ENCODE peak calls at places on chromosomes 13 and 19, in six cellular contexts. A is nephron progenitor cell, C is tibial artery, S is pancreas, W is cardiac muscle cell, T is tibial nerve. P is an unnamed sample.

GRCh38 chr13:84433024-84433423 is 550.8 kb upstream of the SLITRK1 start:
- DNase-seq in A (no peak), C (no peak), S (no peak), W (peak), T (no peak), P (no peak)

GRCh38 chr13:43805071-43805468 is 18.3 kb upstream of the ENOX1 start:
- DNase-seq in A (no peak), C (no peak), S (no peak), W (peak), T (no peak), P (no peak)

GRCh38 chr13:29877456-29878096 is 27.2 kb upstream of the UBL3 start:
- DNase-seq in A (no peak), C (no peak), S (no peak), W (peak), T (no peak), P (no peak)

GRCh38 chr19:23160766-23161165 is 43.9 kb downstream of the ZNF730 start:
- DNase-seq in A (no peak), C (no peak), S (no peak), W (no peak), T (no peak), P (no peak)

GRCh38 chr13:108987488-108987887 is 358.1 kb downstream of the MYO16 start:
- DNase-seq in A (no peak), C (no peak), S (no peak), W (peak), T (no peak), P (no peak)

GRCh38 chr19:49456351-49456750 is 3.3 kb downstream of the ALDH16A1 start:
- DNase-seq in A (no peak), C (no peak), S (no peak), W (peak), T (no peak), P (no peak)

GRCh38 chr13:110562696-110563462 is 1.4 kb upstream of the RAB20 start:
- DNase-seq in A (no peak), C (no peak), S (peak), W (no peak), T (no peak), P (no peak)

GRCh38 chr13:39676315-39676876 is 20.9 kb downstream of the COG6 start:
- DNase-seq in A (no peak), C (no peak), S (no peak), W (peak), T (no peak), P (no peak)

GRCh38 chr19:48569814-48570213 is 17.8 kb downstream of the SULT2B1 start:
- DNase-seq in A (no peak), C (peak), S (no peak), W (peak), T (no peak), P (no peak)

GRCh38 chr13:29937836-29938235 is 87.4 kb upstream of the UBL3 start:
- DNase-seq in A (no peak), C (no peak), S (no peak), W (no peak), T (no peak), P (no peak)

GRCh38 chr19:3826163-3826562 is 40.0 kb upstream of the MATK start:
- DNase-seq in A (no peak), C (no peak), S (no peak), W (no peak), T (no peak), P (no peak)

GRCh38 chr19:40443930-40444180 is 280 bp downstream of the SERTAD3 start:
- DNase-seq in A (no peak), C (no peak), S (no peak), W (no peak), T (no peak), P (no peak)

GRCh38 chr19:50492303-50493052 is 15.8 kb upstream of the GARIN5A start:
- DNase-seq in A (no peak), C (no peak), S (no peak), W (no peak), T (no peak), P (peak)

GRCh38 chr19:53864308-53864836 is 3.3 kb upstream of the MYADM start:
- DNase-seq in A (no peak), C (no peak), S (peak), W (no peak), T (no peak), P (no peak)

GRCh38 chr19:28341810-28342350 is 871.1 kb downstream of the UQCRFS1 start:
- DNase-seq in A (no peak), C (no peak), S (no peak), W (no peak), T (no peak), P (no peak)
- TF ChIP-seq CTCF in A (no peak), C (no peak), S (no peak), W (no peak), T (no peak), P (no peak)

DNA sequence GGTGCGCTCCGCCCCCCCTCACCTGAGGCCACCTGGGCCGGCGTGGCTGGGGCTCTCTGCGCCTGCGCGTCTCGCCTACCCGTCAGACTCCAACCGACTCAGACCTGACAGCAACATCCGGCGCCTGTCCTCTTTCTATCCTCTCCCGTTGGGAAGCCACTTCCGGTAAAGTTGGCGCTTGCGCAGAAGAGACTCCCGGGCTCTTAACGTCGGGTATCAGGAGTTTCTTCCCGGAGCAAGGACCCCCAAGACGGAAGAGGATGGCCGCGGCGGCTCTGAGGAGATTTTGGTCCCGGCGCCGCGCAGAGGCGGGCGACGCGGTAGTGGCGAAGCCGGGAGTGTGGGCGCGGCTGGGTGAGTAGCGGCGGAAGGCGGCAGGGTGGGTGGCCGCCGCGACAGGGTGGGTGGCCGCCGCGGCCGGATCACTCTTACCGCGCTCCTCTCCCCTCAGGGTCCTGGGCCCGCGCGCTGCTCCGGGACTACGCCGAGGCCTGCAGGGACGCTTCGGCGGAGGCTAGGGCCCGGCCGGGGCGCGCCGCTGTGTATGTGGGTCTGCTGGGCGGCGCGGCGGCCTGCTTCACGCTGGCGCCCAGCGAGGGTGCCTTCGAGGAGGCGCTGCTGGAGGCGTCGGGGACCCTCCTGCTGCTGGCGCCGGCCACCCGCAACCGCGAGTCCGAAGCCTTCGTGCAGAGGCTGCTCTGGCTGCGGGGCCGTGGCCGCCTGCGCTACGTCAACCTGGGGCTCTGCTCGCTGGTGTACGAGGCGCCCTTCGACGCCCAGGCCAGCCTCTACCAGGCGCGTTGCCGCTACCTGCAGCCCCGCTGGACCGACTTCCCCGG is at the start of the genes TIMM29 and YIPF2:
- DNase-seq in A (peak), C (peak), S (peak), W (peak), T (peak), P (peak)
- TF ChIP-seq CTCF in A (no peak), C (no peak), S (no peak), W (no peak), T (peak), P (peak)

GRCh38 chr13:95300625-95301134 is 571 bp downstream of the ABCC4 start:
- DNase-seq in A (peak), C (no peak), S (peak), W (peak), T (no peak), P (no peak)
- TF ChIP-seq CTCF in A (no peak), C (no peak), S (no peak), W (peak), T (no peak), P (peak)

DNA sequence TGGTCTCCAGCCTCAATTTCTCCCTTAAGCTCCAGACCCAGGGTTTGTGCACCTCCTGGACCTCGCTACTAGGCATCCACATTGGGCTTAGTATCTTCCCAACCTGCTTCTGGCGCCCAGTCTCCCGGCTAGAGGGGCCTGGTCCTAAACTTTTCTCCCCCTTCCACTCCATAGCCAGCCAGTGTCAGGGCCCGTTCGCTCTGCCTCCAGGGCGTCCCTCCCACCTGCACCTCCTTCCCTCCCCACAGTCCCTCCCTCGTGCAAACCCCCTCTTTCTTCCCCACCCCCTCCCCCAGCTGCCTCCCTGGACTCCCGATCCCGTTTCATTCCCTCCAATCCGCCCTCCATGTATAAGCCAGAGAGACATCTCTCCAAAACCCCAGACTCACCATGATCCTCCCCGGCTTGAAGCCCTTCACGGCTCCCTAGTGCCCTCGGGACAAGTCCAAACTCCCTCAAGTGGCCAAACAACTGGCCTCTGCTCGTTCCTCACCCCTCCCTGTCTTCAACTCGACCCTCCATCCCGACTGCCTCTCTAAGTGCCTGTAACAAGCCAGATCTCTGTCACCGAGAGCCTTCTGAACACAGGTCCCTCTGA is 1.0 kb upstream of the SAMD4B start:
- DNase-seq in A (peak), C (peak), S (no peak), W (peak), T (no peak), P (no peak)
- TF ChIP-seq CTCF in A (no peak), C (no peak), S (no peak), W (no peak), T (no peak), P (no peak)

DNA sequence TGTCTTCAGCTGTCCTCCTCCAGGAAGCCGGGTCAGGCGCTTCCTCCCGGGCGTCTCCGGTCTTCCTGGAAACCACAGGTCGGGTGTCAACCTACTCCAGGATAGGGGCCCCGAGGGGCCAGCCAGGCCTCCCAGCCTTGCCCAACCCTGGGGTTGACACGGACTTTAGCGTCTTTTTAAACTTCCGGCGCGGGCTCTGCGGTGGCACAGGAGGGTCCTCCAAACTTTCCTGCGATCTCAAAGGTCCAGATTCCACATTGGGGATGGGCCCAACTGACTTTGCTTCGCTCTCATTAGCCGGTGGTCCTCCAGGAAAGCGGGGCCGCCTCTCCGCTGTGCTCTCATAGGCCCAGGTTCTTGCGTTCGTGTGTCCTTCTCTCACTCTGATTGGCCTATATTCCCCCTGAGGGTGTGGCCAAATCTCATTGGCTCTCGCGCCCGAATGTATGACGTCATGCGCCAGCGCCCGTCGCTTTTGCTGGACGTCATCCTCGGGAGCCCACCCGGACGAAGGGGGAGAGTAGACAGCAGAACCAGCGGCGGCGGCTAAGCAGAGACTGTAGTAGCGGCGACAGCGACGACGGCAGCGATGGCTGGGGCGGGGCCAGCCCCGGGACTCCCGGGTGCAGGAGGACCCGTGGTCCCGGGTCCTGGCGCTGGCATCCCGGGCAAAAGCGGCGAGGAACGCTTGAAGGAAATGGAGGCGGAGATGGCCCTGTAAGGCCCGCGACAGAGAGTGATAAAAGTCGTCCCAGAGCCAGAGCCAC is at the start of gene RBM42:
- DNase-seq in A (peak), C (peak), S (peak), W (peak), T (peak), P (no peak)
- TF ChIP-seq CTCF in A (no peak), C (no peak), S (no peak), W (no peak), T (peak), P (no peak)

GRCh38 chr19:46373573-46374359 is 26.9 kb downstream of the PPP5C start:
- DNase-seq in A (no peak), C (no peak), S (peak), W (no peak), T (no peak), P (peak)
- TF ChIP-seq CTCF in A (no peak), C (no peak), S (no peak), W (no peak), T (no peak), P (peak)

DNA sequence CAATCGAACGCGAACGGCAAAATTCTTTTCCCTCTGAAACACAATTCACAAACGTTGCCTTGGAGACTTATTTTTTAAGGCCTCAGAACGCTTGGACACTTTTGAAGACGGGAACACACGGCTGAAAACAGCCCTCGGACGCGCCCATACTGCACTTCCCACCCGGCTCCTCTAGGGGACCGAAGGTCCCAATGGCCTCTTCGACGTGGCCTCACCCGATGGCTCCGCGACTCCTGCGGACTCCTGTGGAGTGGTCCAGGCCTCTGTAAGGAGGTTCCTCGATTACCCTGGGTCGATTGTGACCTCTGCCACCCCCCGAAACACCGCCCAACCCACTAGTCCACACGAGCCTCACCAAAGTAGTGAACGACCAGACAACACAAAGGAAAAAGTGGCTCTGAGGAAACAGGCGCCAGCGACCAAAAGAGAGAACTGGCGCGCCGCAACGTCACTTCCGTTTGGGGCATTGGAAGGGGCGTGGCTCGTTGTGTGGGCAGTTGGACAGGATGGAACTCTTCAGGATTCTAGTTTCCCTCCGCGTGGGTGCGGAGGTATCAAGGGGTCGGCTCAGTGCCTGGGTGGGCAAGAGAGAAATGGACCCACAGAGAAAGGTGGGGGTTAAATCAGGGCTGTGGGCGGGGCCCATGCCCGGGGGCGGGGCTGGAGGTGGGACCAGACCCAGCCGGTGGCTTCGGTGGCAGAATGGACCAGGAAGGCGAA is at the start of gene ZNF560:
- DNase-seq in A (no peak), C (no peak), S (no peak), W (peak), T (no peak), P (no peak)
- TF ChIP-seq CTCF in A (no peak), C (no peak), S (no peak), W (peak), T (no peak), P (no peak)

GRCh38 chr13:100175078-100175802 is 86.3 kb downstream of the PCCA start:
- DNase-seq in A (no peak), C (no peak), S (no peak), W (no peak), T (no peak), P (no peak)

GRCh38 chr13:100173203-100173602 is 84.3 kb downstream of the PCCA start:
- DNase-seq in A (no peak), C (no peak), S (no peak), W (no peak), T (no peak), P (no peak)

GRCh38 chr13:100175803-100176182 is 86.9 kb downstream of the PCCA start:
- DNase-seq in A (no peak), C (no peak), S (no peak), W (no peak), T (no peak), P (no peak)

DNA sequence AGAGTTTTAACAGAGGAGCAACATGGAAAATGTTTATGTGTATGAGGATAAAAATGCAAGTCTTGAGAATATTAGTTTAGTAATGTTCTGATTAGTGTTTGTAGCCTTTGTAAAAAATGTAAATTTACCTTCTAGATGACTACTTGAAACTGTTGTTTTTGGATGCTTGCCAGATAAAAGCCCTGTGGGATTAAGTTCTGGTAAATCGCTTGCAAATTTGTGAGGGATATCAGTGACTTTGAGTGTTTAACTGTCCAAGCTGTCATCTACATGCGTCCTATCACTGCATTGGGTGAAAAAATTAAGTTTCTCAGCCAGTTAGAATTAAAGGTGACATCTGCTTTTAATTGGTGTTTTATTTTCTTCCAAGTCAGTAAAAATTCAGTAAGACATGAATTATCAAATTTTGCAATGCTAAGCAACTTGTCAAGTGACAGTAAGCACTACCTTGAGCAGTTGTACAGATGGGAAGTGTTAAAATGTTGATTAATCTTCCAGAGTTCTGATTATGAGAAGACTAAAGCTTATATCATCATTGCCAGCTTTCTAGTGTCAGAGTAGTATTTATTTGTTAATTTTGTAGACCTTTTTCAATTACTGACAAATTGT is 88.0 kb downstream of the PCCA start:
- DNase-seq in A (no peak), C (no peak), S (no peak), W (peak), T (no peak), P (no peak)
- TF ChIP-seq CTCF in A (no peak), C (no peak), S (no peak), W (no peak), T (no peak), P (no peak)

P was measured in chondrocyte.